ENCODE peak calls at places on chromosome 10, in ten cellular contexts. S is activated CD4-positive, alpha-beta T cell treated with anti-CD3 and anti-CD28 coated beads for 24 hours; U is NCI-H1417; M is iPS-NIHi11; F is activated T-helper 1 cell treated with anti-CD3 and anti-CD28 coated beads, Interleukin-2, amount 50 U/mL, for 16 hours; T is iris pigment epithelial cell; H is mammary epithelial cell; O is astrocyte of the spinal cord; R is aorta; B is PC-9. E is an unnamed sample.

GRCh38 chr10:4006848-4007247 is 221.8 kb upstream of the KLF6 start:
- DNase-seq in S (no peak), U (no peak), M (no peak), F (no peak), T (no peak), H (no peak), O (no peak), R (no peak), B (no peak), E (peak; percentile 85)

GRCh38 chr10:72764151-72764550 is 72.2 kb downstream of the MCU start:
- DNase-seq in S (no peak), U (no peak), M (no peak), F (no peak), T (peak; percentile 92), H (peak; percentile 55), O (peak; percentile 87), R (no peak), B (peak; percentile 17), E (peak; percentile 95)

GRCh38 chr10:96846926-96847325 is 14.8 kb downstream of the LCOR start:
- DNase-seq in S (no peak), U (no peak), M (no peak), F (no peak), T (no peak), H (no peak), O (no peak), R (no peak), B (no peak), E (no peak)

GRCh38 chr10:126058104-126058503 is 161.7 kb downstream of the FANK1 start:
- DNase-seq in S (no peak), U (no peak), M (no peak), F (no peak), T (no peak), H (no peak), O (no peak), R (no peak), B (no peak), E (no peak)

GRCh38 chr10:24894309-24894708 is 58.1 kb downstream of the PRTFDC1 start:
- DNase-seq in S (no peak), U (no peak), M (no peak), F (no peak), T (peak; percentile 93), H (no peak), O (peak; percentile 92), R (peak; percentile 67), B (peak; percentile 67), E (peak; percentile 87)

GRCh38 chr10:23442936-23443335 is 4.1 kb downstream of the OTUD1 start:
- DNase-seq in S (no peak), U (no peak), M (no peak), F (no peak), T (peak; percentile 63), H (peak; percentile 39), O (peak; percentile 55), R (no peak), B (no peak), E (peak; percentile 18)

GRCh38 chr10:82211331-82211730 is 336.3 kb downstream of the NRG3 start:
- DNase-seq in S (no peak), U (no peak), M (no peak), F (no peak), T (no peak), H (no peak), O (no peak), R (no peak), B (no peak), E (peak; percentile 1)

GRCh38 chr10:4234661-4235060 is 449.7 kb upstream of the KLF6 start:
- DNase-seq in S (no peak), U (no peak), M (no peak), F (no peak), T (peak; percentile 75), H (no peak), O (no peak), R (no peak), B (no peak), E (no peak)

GRCh38 chr10:57657164-57657765 is 610.4 kb downstream of the IPMK start:
- DNase-seq in S (no peak), U (peak; percentile 72), M (peak; percentile 78), F (no peak), T (peak; percentile 56), H (peak; percentile 30), O (peak; percentile 68), R (no peak), B (peak; percentile 47), E (peak; percentile 60)

GRCh38 chr10:91883549-91884542 is 25.4 kb downstream of the FGFBP3 start:
- DNase-seq in S (no peak), U (peak; percentile 78), M (peak; percentile 32), F (no peak), T (peak; percentile 55), H (no peak), O (peak; percentile 51), R (peak; percentile 59), B (no peak), E (peak; percentile 68)

GRCh38 chr10:21285742-21286311 is 239.7 kb downstream of the SKIDA1 start:
- DNase-seq in S (no peak), U (no peak), M (no peak), F (no peak), T (peak; percentile 24), H (peak; percentile 13), O (no peak), R (no peak), B (no peak), E (peak; percentile 57)

GRCh38 chr10:52232561-52233350 is 81.3 kb upstream of the DKK1 start:
- DNase-seq in S (no peak), U (peak; percentile 25), M (no peak), F (no peak), T (peak; percentile 43), H (no peak), O (no peak), R (no peak), B (no peak), E (no peak)

GRCh38 chr10:52115823-52116222 is 198.3 kb upstream of the DKK1 start:
- DNase-seq in S (no peak), U (no peak), M (no peak), F (no peak), T (peak; percentile 49), H (no peak), O (peak; percentile 29), R (no peak), B (no peak), E (peak; percentile 10)